ENCODE peak calls at places on chromosomes 11 and 22, in four cellular contexts. D is HepG2, X is K562, O is GM12878. A is an unnamed sample.

GRCh38 chr11:17986007-17986710 is 26.7 kb downstream of the SERGEF start:
- DNase-seq in D (no peak), X (no peak), O (no peak), A (no peak)

GRCh38 chr22:26892401-26893033 is 235.1 kb downstream of the MIAT start:
- DNase-seq in O (no peak), X (no peak), D (no peak), A (no peak)

GRCh38 chr11:65586676-65587075 is 8.9 kb downstream of the KCNK7 start:
- DNase-seq in X (no peak), D (no peak), O (no peak), A (no peak)

GRCh38 chr11:135033545-135033944 is 621.5 kb upstream of the B3GAT1 start:
- DNase-seq in X (no peak), O (no peak), D (peak), A (peak)

GRCh38 chr11:78946945-78947914 is 372.6 kb upstream of the NARS2 start:
- DNase-seq in X (no peak), D (peak), O (no peak), A (no peak)

GRCh38 chr22:24424001-24424900 is 3.1 kb upstream of the ADORA2A start:
- DNase-seq in X (peak), D (no peak), O (no peak), A (peak)

GRCh38 chr22:44202261-44202789 is 21.6 kb downstream of the PARVG start:
- DNase-seq in O (no peak), X (no peak), D (no peak), A (no peak)

GRCh38 chr11:126345759-126346585 is 9.5 kb upstream of the ST3GAL4 start:
- DNase-seq in D (no peak), O (no peak), X (peak), A (no peak)

GRCh38 chr11:95277868-95278267 is 46.9 kb upstream of the SESN3 start:
- DNase-seq in D (no peak), X (no peak), O (no peak), A (no peak)

GRCh38 chr22:47281126-47282106 is 519.0 kb downstream of the TBC1D22A start:
- DNase-seq in D (no peak), O (no peak), X (no peak), A (no peak)

GRCh38 chr11:134032501-134033091 is 36.3 kb upstream of the JAM3 start:
- DNase-seq in D (no peak), X (no peak), O (no peak), A (no peak)

GRCh38 chr11:66366844-66367477 is 4.6 kb downstream of the SLC29A2 start:
- DNase-seq in D (no peak), X (no peak), O (no peak), A (no peak)

GRCh38 chr11:63673579-63673978 is 2.4 kb upstream of the ATL3 start:
- DNase-seq in D (no peak), X (no peak), O (no peak), A (no peak)

GRCh38 chr11:94194712-94195111 is 66.1 kb downstream of the PANX1 start:
- DNase-seq in O (no peak), D (no peak), X (no peak), A (no peak)

GRCh38 chr11:41351825-41352224 is 107.6 kb downstream of the LRRC4C start:
- DNase-seq in D (no peak), O (no peak), X (no peak), A (no peak)

GRCh38 chr11:76768091-76769047 is 14.8 kb upstream of the TSKU start:
- DNase-seq in X (no peak), D (peak), O (no peak), A (no peak)

GRCh38 chr11:112795142-112795815 is 165.9 kb upstream of the NCAM1 start:
- DNase-seq in O (no peak), D (peak), X (peak), A (peak)

GRCh38 chr11:32005786-32006406 is 85.0 kb upstream of the RCN1 start:
- DNase-seq in D (no peak), X (no peak), O (no peak), A (no peak)

GRCh38 chr22:38866399-38867123 is 5.5 kb downstream of the CBX6 start:
- DNase-seq in D (no peak), O (no peak), X (no peak), A (no peak)

GRCh38 chr22:17110791-17111550 is 10.2 kb downstream of the TMEM121B start:
- DNase-seq in D (no peak), O (no peak), X (no peak), A (no peak)

DNA sequence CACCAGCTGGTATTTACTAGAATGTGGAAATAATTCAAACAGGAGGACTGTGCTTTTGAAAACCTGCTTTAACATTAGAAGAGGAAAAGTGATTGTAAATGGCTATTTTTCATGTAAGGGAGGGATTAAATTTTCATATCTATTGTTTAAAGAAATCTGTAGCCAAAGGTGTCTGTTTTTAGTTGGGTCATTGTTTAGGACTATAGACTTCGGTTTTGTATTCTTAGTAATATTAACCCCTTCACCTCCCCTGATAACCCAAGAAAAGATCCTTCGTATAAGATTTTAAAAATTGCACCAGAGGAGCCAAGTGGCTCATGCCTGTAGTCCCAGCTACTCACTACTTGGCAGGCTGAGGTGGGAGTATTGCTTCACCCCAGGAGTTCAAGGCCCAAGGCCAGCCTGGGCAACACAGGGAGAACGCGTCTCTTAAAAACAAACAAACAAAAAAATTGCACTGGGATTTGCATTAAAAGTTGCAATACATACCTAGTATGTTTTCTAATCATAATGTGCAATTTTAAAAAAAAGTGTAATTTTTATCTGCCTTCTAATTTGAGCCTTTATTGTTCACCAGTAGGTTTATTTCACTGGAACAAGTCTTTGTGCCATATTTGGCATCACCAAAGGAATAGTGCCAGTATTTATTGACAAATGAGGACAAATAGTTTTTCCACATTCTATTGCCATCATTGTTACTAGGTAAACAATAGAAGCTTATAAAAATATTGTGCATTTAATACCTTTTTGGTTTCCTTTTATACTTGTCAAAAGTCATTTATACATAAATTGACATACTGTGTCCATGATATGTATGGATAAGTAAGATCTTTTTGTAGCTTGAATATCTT is 34.3 kb downstream of the MTMR3 start:
- DNase-seq in D (peak), O (no peak), X (no peak), A (no peak)
- TF ChIP-seq TARDBP in D (no peak), O (no peak), X (no peak), A (no peak)

DNA sequence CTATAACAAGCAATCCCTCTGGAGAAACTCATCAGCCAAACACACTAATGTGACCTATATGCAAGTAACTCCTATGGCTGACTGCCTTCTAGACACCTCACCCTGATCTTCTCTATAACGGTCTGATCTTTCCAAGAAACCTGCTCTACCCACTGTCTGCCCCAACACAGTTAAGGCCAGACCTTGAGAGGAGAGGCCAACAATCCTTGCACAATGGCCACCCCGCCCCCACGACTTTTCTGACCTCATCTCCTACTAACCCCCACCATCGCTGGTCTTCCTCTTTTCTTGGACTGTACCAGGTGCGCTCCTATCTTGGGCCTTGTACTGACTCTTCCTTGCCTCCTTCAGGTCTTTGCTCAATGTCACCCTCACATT is 12.5 kb downstream of the HIRA start:
- DNase-seq in D (no peak), X (peak), O (no peak), A (no peak)
- TF ChIP-seq FOXM1 in D (no peak), X (no peak), O (no peak), A (no peak)

GRCh38 chr11:68340003-68340767 is 27.8 kb downstream of the LRP5 start:
- DNase-seq in X (no peak), D (no peak), O (peak), A (no peak)
- TF ChIP-seq FOXK2 in X (no peak), D (no peak), O (no peak), A (no peak)

GRCh38 chr11:108859510-108859909 is 194.6 kb downstream of the DDX10 start:
- DNase-seq in O (no peak), D (no peak), X (no peak), A (no peak)
- TF ChIP-seq TARDBP in O (no peak), D (no peak), X (no peak), A (no peak)

GRCh38 chr11:33500331-33500730 is 200.3 kb downstream of the C11orf91 start:
- DNase-seq in O (no peak), X (no peak), D (no peak), A (no peak)

GRCh38 chr11:33505140-33505539 is 195.5 kb downstream of the C11orf91 start:
- DNase-seq in X (no peak), O (no peak), D (no peak), A (no peak)

GRCh38 chr11:33500865-33501479 is 199.7 kb downstream of the C11orf91 start:
- DNase-seq in O (no peak), D (peak), X (peak), A (no peak)
- TF ChIP-seq FOXM1 in O (no peak), D (no peak), X (no peak), A (no peak)

DNA sequence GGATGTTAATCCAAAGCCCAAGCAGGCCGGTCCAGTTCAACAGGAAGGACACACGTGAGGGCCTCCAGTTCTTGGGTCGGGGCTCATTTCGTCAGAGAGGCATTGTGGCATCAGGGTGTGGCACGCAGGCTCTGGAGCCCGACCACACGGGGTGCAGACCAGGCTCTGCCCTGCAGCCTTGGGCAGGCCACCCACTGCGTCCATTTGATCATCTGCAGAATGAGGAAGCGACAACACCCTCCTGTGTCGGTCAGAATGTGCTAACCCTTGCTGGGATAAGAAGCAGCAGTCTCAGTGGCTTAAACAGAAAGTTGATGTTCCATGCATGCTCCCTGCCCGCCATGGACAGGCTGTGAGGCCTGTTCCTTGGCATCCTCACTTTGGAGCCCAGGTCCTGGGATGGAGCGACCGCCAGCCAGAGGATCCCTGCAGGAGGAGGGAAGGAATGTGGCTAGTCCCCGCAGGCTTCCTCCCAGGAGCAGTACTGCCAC is 10.8 kb downstream of the RIBC2 start:
- DNase-seq in X (no peak), D (no peak), O (no peak), A (no peak)
- TF ChIP-seq FOXK2 in X (no peak), D (no peak), O (no peak), A (no peak)

GRCh38 chr11:118239509-118239908 is 12.7 kb downstream of the MPZL3 start:
- DNase-seq in O (no peak), X (no peak), D (no peak), A (no peak)

GRCh38 chr11:118236170-118236569 is 11.4 kb upstream of the JAML start:
- DNase-seq in D (no peak), X (no peak), O (no peak), A (no peak)

GRCh38 chr11:118241191-118242098 is 10.7 kb downstream of the MPZL3 start:
- DNase-seq in X (peak), O (no peak), D (peak), A (no peak)

GRCh38 chr11:118238397-118238796 is 13.6 kb upstream of the JAML start:
- DNase-seq in O (no peak), X (no peak), D (no peak), A (no peak)

DNA sequence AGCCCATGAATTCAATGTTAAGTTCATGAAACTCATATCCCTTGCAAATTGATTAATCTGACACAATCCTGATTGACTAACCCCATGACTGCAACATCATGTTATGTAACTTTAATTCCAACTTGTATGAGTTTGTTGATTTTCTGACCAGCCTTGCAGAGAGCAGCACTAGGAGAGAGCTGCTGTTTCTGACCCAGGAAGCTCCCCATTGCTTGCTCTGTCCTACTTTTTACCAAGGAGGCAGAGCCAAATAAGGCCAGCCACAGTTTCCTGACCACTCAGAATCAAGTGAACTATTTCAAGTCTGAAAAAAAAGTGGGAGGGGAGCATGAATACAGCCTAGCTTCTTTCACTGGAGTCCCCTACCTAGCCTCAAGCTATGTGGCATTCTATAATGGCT is 13.2 kb downstream of the MPZL3 start:
- DNase-seq in X (no peak), O (no peak), D (no peak), A (no peak)
- TF ChIP-seq TARDBP in X (no peak), O (no peak), D (no peak), A (no peak)